ENCODE peak calls at places on chromosomes 16 and 17, in eight cellular contexts. E is adrenal gland, D is heart right ventricle, Q is Peyer's patch, U is prostate gland, H is RWPE1, L is right atrium auricular region, J is AG04450. S is an unnamed sample.

GRCh38 chr17:29149431-29150064 is 30.6 kb downstream of the MYO18A start:
- DNase-seq in D (no peak), E (no peak), J (no peak), Q (no peak), H (no peak), L (no peak), U (peak; percentile 48), S (peak; percentile 51)

GRCh38 chr16:2471653-2472487 is 773 bp downstream of the NTN3 start:
- DNase-seq in L (no peak), Q (no peak), H (no peak), D (no peak), E (no peak), U (no peak), J (no peak), S (no peak)

GRCh38 chr17:79549111-79549915 is 61.5 kb downstream of the RBFOX3 start:
- DNase-seq in H (no peak), J (no peak), D (no peak), L (no peak), U (no peak), Q (no peak), E (no peak), S (no peak)

GRCh38 chr16:29116980-29117379 is 132.1 kb downstream of the LAT start:
- DNase-seq in D (no peak), E (no peak), U (no peak), J (no peak), L (no peak), H (no peak), Q (no peak), S (no peak)

GRCh38 chr16:23424292-23424958 is 28.6 kb downstream of the COG7 start:
- DNase-seq in J (no peak), D (no peak), Q (peak; percentile 69), L (no peak), H (peak; percentile 80), E (no peak), U (peak; percentile 95), S (peak; percentile 20)

GRCh38 chr17:18143044-18143936 is 34.7 kb downstream of the MYO15A start:
- DNase-seq in H (no peak), L (no peak), J (no peak), U (no peak), D (no peak), E (no peak), Q (no peak), S (no peak)

GRCh38 chr17:155576-155975 is 18.2 kb downstream of the SCGB1C2 start:
- DNase-seq in U (no peak), J (no peak), L (no peak), E (no peak), D (no peak), H (no peak), Q (no peak), S (no peak)

GRCh38 chr17:48500435-48501426 is 30.1 kb downstream of the HOXB1 start:
- DNase-seq in U (no peak), L (no peak), J (no peak), E (peak; percentile 27), D (no peak), H (no peak), Q (no peak), S (no peak)

GRCh38 chr16:84183572-84183875 is 3.3 kb downstream of the TAF1C start:
- DNase-seq in H (no peak), D (no peak), J (no peak), Q (no peak), L (no peak), E (no peak), U (no peak), S (no peak)

GRCh38 chr16:10753670-10754069 is 10.0 kb downstream of the NUBP1 start:
- DNase-seq in H (no peak), J (no peak), U (no peak), L (no peak), D (no peak), E (no peak), Q (no peak), S (no peak)

GRCh38 chr16:27511657-27512056 is 38.1 kb downstream of the GTF3C1 start:
- DNase-seq in L (peak; percentile 76), Q (no peak), U (no peak), J (no peak), E (no peak), D (peak; percentile 67), H (no peak), S (no peak)

GRCh38 chr16:27318399-27319256 is 4.9 kb downstream of the IL4R start:
- DNase-seq in U (no peak), J (no peak), L (no peak), Q (no peak), H (peak; percentile 74), E (peak; percentile 52), D (no peak), S (no peak)

GRCh38 chr17:45631941-45632340 is 141.4 kb upstream of the PLEKHM1 start:
- DNase-seq in D (no peak), U (no peak), Q (no peak), E (no peak), H (no peak), J (no peak), L (no peak), S (no peak)

GRCh38 chr16:28193530-28194423 is 18.0 kb downstream of the XPO6 start:
- DNase-seq in H (peak; percentile 76), Q (no peak), E (no peak), U (no peak), D (no peak), L (no peak), J (peak; percentile 90), S (no peak)

GRCh38 chr16:19681637-19682036 is 36.4 kb downstream of the KNOP1 start:
- DNase-seq in L (no peak), H (no peak), U (no peak), Q (no peak), J (no peak), E (no peak), D (no peak), S (no peak)

GRCh38 chr16:19678804-19679203 is 39.2 kb downstream of the KNOP1 start:
- DNase-seq in Q (no peak), E (no peak), U (no peak), J (no peak), L (no peak), H (no peak), D (no peak), S (no peak)

GRCh38 chr16:19677403-19677802 is 40.6 kb downstream of the KNOP1 start:
- DNase-seq in H (no peak), U (no peak), J (no peak), D (no peak), Q (no peak), E (no peak), L (no peak), S (no peak)

GRCh38 chr16:19683453-19684236 is 34.4 kb downstream of the KNOP1 start:
- DNase-seq in U (no peak), L (no peak), D (no peak), Q (no peak), E (no peak), J (no peak), H (no peak), S (no peak)

DNA sequence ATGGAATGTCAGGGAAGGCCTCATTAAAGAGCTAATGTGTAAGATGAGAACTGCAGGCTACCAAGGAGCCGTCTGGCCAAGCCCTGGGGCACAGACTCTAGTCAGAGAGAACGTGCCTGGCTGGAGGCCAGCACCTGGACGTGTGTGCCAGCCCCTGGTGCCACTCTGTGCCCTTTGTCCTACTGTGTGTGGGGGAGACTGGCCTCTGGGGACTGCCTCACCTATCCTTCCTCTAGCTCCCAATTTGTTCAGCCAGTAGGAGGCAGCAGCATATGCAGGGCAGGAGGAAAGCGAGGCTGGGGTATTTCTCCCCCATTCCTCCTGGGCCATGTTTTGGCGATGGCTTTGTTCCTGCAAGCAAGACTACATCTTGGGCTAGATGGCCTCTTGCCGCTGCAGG is 37.1 kb downstream of the KNOP1 start:
- DNase-seq in E (no peak), L (no peak), D (no peak), H (no peak), Q (no peak), J (no peak), U (no peak), S (no peak)
- TF ChIP-seq CTCF in E (no peak), L (no peak), D (no peak), H (no peak), Q (no peak), J (peak; percentile 18), U (peak; percentile 16), S (no peak)

GRCh38 chr17:62706598-62707424 is 79.3 kb downstream of the MRC2 start:
- DNase-seq in H (no peak), Q (no peak), U (no peak), L (no peak), D (no peak), J (no peak), E (no peak), S (no peak)

GRCh38 chr17:62704381-62704971 is 77.0 kb downstream of the MRC2 start:
- DNase-seq in Q (no peak), L (peak; percentile 74), H (peak; percentile 82), U (peak; percentile 49), D (no peak), E (no peak), J (no peak), S (peak; percentile 38)

GRCh38 chr17:62705781-62706597 is 78.5 kb downstream of the MRC2 start:
- DNase-seq in E (peak; percentile 31), D (peak; percentile 49), U (no peak), L (no peak), H (no peak), Q (no peak), J (no peak), S (no peak)

GRCh38 chr17:62703776-62704380 is 76.4 kb downstream of the MRC2 start:
- DNase-seq in J (no peak), H (peak; percentile 63), E (peak; percentile 70), L (peak; percentile 69), U (peak; percentile 64), Q (peak; percentile 83), D (peak; percentile 62), S (peak; percentile 69)

GRCh38 chr17:62705116-62705515 is 77.6 kb downstream of the MRC2 start:
- DNase-seq in L (no peak), J (no peak), H (no peak), D (peak; percentile 52), Q (no peak), U (no peak), E (peak; percentile 25), S (no peak)
- H3K27ac ChIP-seq in L (peak overlapping the region; percentile 65), J (peak overlapping the region; percentile 47), H (peak overlapping the region; percentile 96), D (peak overlapping the region; percentile 84), Q (no peak overlapping the region), U (no peak overlapping the region), E (no peak overlapping the region), S (peak overlapping the region; percentile 57)

DNA sequence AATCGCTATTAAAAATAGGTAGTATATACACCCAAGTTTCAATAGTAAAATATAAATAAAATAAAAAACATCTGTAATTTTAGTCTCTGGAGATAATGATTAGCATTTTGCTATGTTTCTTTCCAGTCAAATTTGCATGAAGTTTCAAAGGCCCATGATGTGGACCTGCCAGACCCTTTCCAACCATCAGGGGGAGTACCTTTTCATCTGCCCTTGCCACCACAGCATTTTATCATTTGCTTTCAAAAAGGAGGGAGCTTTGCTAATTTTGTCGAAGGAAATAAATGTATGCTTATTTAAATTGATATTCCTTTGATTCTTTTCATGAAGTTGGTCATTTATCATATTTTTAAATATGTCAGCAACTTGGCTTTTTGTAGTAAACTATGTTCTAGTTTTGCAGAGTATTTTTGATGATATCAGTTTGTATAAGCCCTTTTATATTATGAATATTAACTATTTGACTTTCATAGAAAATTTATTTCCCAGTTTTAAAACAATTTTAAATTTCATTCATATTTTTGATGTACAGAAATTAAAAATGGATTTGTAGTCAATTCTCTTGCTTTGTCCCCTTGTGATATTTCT is 115.2 kb upstream of the NETO2 start:
- DNase-seq in Q (no peak), E (peak; percentile 11), J (peak; percentile 2), H (peak; percentile 42), D (no peak), U (no peak), L (no peak), S (no peak)
- TF ChIP-seq CTCF in Q (peak; percentile 49), E (peak; percentile 54), J (peak; percentile 79), H (peak; percentile 53), D (peak; percentile 65), U (no peak), L (peak; percentile 67), S (peak; percentile 19)

GRCh38 chr16:14649816-14650215 is 17.1 kb downstream of the BFAR start:
- DNase-seq in U (no peak), L (no peak), H (no peak), E (no peak), J (no peak), Q (no peak), D (no peak), S (no peak)
- H3K27ac ChIP-seq in U (no peak overlapping the region), L (no peak overlapping the region), H (peak overlapping the region; percentile 61), E (no peak overlapping the region), J (peak overlapping the region; percentile 11), Q (no peak overlapping the region), D (no peak overlapping the region), S (no peak overlapping the region)